ENCODE peak calls at places on chromosome 12, in ten cellular contexts. K is cardiac fibroblast; M is NCI-H82; V is Calu3; X is SW 1271; D is NCI-H1436; F is EL; C is T47D; B is T-helper 2 cell; A is stimulated activated naive CD4-positive, alpha-beta T cell. N is an unnamed sample.

GRCh38 chr12:19946549-19946948 is 421.8 kb upstream of the PDE3A start:
- DNase-seq in F (peak), M (peak), A (no peak), X (no peak), C (no peak), B (no peak), V (peak), D (no peak), K (peak), N (peak)

GRCh38 chr12:12837025-12837872 is 24.1 kb downstream of the DDX47 start:
- DNase-seq in K (peak), X (peak), V (peak), A (no peak), B (no peak), M (peak), C (peak), D (peak), F (peak), N (peak)

GRCh38 chr12:50246873-50247612 is 36.3 kb downstream of the LIMA1 start:
- DNase-seq in F (peak), A (no peak), D (no peak), K (peak), M (no peak), V (peak), B (no peak), X (peak), C (no peak), N (peak)

GRCh38 chr12:108094250-108094649 is 34.8 kb upstream of the WSCD2 start:
- DNase-seq in V (no peak), C (no peak), D (no peak), B (no peak), K (no peak), F (no peak), A (no peak), M (no peak), X (no peak), N (no peak)

GRCh38 chr12:98399532-98399931 is 115.9 kb upstream of the TMPO start:
- DNase-seq in K (peak), B (peak), X (peak), D (no peak), F (peak), C (no peak), A (no peak), V (peak), M (peak), N (peak)

GRCh38 chr12:6958609-6959375 is 7.6 kb downstream of the PTPN6 start:
- DNase-seq in M (no peak), A (peak), D (no peak), F (no peak), K (no peak), X (no peak), B (peak), V (no peak), C (no peak), N (no peak)

GRCh38 chr12:79895041-79895440 is 39.9 kb downstream of the PPP1R12A start:
- DNase-seq in K (no peak), M (no peak), C (no peak), V (no peak), B (no peak), X (no peak), A (no peak), D (no peak), F (no peak), N (no peak)

GRCh38 chr12:92070054-92070863 is 75.4 kb downstream of the BTG1 start:
- DNase-seq in X (no peak), D (no peak), V (peak), A (no peak), C (no peak), M (no peak), B (no peak), K (no peak), F (no peak), N (no peak)

GRCh38 chr12:68263366-68263765 is 10.0 kb upstream of the IL22 start:
- DNase-seq in D (no peak), X (no peak), B (no peak), V (no peak), C (no peak), K (peak), F (peak), M (no peak), A (no peak), N (no peak)

GRCh38 chr12:13277278-13277677 is 80.8 kb downstream of the EMP1 start:
- DNase-seq in B (no peak), A (no peak), M (no peak), K (no peak), D (no peak), F (no peak), V (no peak), C (no peak), X (no peak), N (no peak)

GRCh38 chr12:113740699-113741098 is 225.4 kb downstream of the RBM19 start:
- DNase-seq in M (peak), D (no peak), X (no peak), F (no peak), B (no peak), K (no peak), V (no peak), A (no peak), C (no peak), N (no peak)

GRCh38 chr12:16112626-16113560 is 164.6 kb downstream of the SLC15A5 start:
- DNase-seq in M (peak), C (no peak), F (no peak), V (no peak), A (no peak), K (peak), D (peak), B (no peak), X (no peak), N (no peak)

GRCh38 chr12:105573574-105573973 is 243.1 kb downstream of the C12orf75 start:
- DNase-seq in K (no peak), A (no peak), B (no peak), C (no peak), X (no peak), F (no peak), D (no peak), M (no peak), V (no peak), N (peak)

GRCh38 chr12:11862794-11863193 is 207.9 kb upstream of the BCL2L14 start:
- DNase-seq in M (no peak), X (no peak), C (no peak), V (no peak), F (no peak), A (no peak), K (peak), D (no peak), B (no peak), N (peak)

GRCh38 chr12:119061208-119061796 is 80.0 kb downstream of the SRRM4 start:
- DNase-seq in C (peak), V (peak), B (no peak), A (no peak), F (peak), X (no peak), K (peak), D (no peak), M (peak), N (peak)

GRCh38 chr12:32437095-32437515 is 37.7 kb downstream of the FGD4 start:
- DNase-seq in C (no peak), V (peak), D (no peak), M (no peak), F (peak), B (no peak), A (no peak), K (peak), X (peak), N (peak)

GRCh38 chr12:38956337-38956736 is 50.9 kb upstream of the CPNE8 start:
- DNase-seq in V (no peak), C (no peak), M (no peak), B (no peak), X (no peak), D (no peak), A (no peak), K (no peak), F (no peak), N (peak)

GRCh38 chr12:122880668-122881067 is 15.3 kb downstream of the VPS37B start:
- DNase-seq in V (peak), K (peak), M (peak), C (no peak), B (no peak), X (no peak), F (peak), A (no peak), D (peak), N (peak)

GRCh38 chr12:109126781-109127180 is 10.4 kb downstream of the ACACB start:
- DNase-seq in M (no peak), B (no peak), X (no peak), C (no peak), V (no peak), F (no peak), A (no peak), D (no peak), K (peak), N (no peak)

GRCh38 chr12:64332938-64333337 is 57.6 kb downstream of the C12orf56 start:
- DNase-seq in K (no peak), V (no peak), F (no peak), X (no peak), B (no peak), C (no peak), M (no peak), A (no peak), D (no peak), N (no peak)

GRCh38 chr12:57846577-57847319 is at the start of gene CTDSP2:
- DNase-seq in D (peak), C (peak), F (peak), B (peak), K (peak), A (peak), X (peak), M (peak), V (peak), N (peak)

GRCh38 chr12:109719123-109720022 is 5.7 kb downstream of the FAM222A start:
- DNase-seq in B (no peak), V (no peak), X (no peak), A (no peak), F (peak), C (no peak), D (no peak), M (peak), K (no peak), N (no peak)